ENCODE peak calls at places on chromosomes 16 and 17, in four cellular contexts. V, C, Q and Y are unnamed samples.

GRCh38 chr17:8060274-8060673 is 21.4 kb downstream of the ALOX15B start:
- DNase-seq in V (peak), C (no peak), Q (peak), Y (no peak)

GRCh38 chr17:15744091-15744676 is 12.1 kb downstream of the TBC1D26 start:
- DNase-seq in V (no peak), C (no peak), Q (no peak), Y (no peak)

GRCh38 chr16:13733561-13733960 is 186.4 kb upstream of the ERCC4 start:
- DNase-seq in V (no peak), C (no peak), Q (no peak), Y (no peak)

GRCh38 chr16:70612931-70613330 is 33.4 kb upstream of the IL34 start:
- DNase-seq in V (no peak), C (no peak), Q (no peak), Y (no peak)

GRCh38 chr16:4805231-4805630 is 2.8 kb upstream of the ROGDI start:
- DNase-seq in V (no peak), C (no peak), Q (no peak), Y (no peak)

GRCh38 chr16:11612110-11612981 is 25.6 kb upstream of the LITAF start:
- DNase-seq in V (no peak), C (no peak), Q (no peak), Y (no peak)

GRCh38 chr16:69651217-69651616 is 75.1 kb downstream of the NQO1 start:
- DNase-seq in V (no peak), C (no peak), Q (no peak), Y (no peak)

GRCh38 chr17:46950997-46951621 is 27.9 kb downstream of the RPRML start:
- DNase-seq in V (no peak), C (no peak), Q (no peak), Y (no peak)

GRCh38 chr17:64630309-64631223 is 31.5 kb downstream of the SMURF2 start:
- DNase-seq in V (no peak), C (no peak), Q (no peak), Y (no peak)

GRCh38 chr17:38702166-38702899 is 2.7 kb upstream of the MLLT6 start:
- DNase-seq in V (peak), C (no peak), Q (peak), Y (peak)

GRCh38 chr16:586047-586644 is 3.7 kb upstream of the RAB40C start:
- DNase-seq in V (no peak), C (no peak), Q (peak), Y (no peak)

GRCh38 chr16:87420401-87421368 is 28.5 kb downstream of the MAP1LC3B start:
- DNase-seq in V (no peak), C (no peak), Q (no peak), Y (no peak)

GRCh38 chr16:22672830-22673210 is 141.1 kb upstream of the HS3ST2 start:
- DNase-seq in V (no peak), C (no peak), Q (no peak), Y (no peak)

GRCh38 chr16:82432261-82432660 is 194.5 kb upstream of the CDH13 start:
- DNase-seq in V (no peak), C (no peak), Q (no peak), Y (no peak)

GRCh38 chr17:80843741-80844156 is 147.9 kb upstream of the CHMP6 start:
- DNase-seq in V (no peak), C (no peak), Q (no peak), Y (no peak)

GRCh38 chr16:78002915-78003538 is 19.3 kb upstream of the CLEC3A start:
- DNase-seq in V (peak), C (peak), Q (peak), Y (no peak)

GRCh38 chr17:42680331-42680808 is 1.3 kb downstream of the CCR10 start:
- DNase-seq in V (peak), C (no peak), Q (peak), Y (no peak)

GRCh38 chr16:57824880-57825279 is 22.6 kb upstream of the KIFC3 start:
- DNase-seq in V (no peak), C (no peak), Q (no peak), Y (no peak)

GRCh38 chr16:14458576-14458975 is 171.5 kb downstream of the PARN start:
- DNase-seq in V (no peak), C (no peak), Q (no peak), Y (no peak)

GRCh38 chr16:86019446-86020047 is 120.6 kb downstream of the IRF8 start:
- DNase-seq in V (no peak), C (no peak), Q (no peak), Y (no peak)

DNA sequence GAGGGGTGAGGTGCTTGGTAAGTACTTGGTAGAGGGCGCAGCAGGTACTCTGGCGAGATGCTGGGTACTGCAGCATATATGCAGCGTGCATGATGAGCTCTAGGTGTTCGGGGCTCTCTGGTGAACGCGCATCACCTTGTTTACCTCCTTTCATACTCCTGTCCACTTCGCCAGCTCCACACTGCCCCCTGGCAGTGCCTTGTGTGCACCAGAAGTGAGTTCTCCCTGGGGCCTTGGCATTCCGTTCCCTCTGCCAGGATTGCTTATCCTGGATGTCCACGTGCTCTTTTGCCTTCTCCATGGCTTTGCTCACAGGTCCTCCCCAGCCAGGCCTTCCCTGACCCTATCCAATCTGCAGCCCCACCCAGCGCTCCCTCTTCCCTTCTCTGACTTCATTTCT is 154.2 kb downstream of the MRM1 start:
- DNase-seq in V (no peak), C (no peak), Q (no peak), Y (no peak)
- TF ChIP-seq CTCF in V (no peak), C (peak), Q (peak), Y (no peak)

GRCh38 chr17:39836117-39836516 is 28.0 kb downstream of the IKZF3 start:
- DNase-seq in V (no peak), C (no peak), Q (no peak), Y (no peak)

GRCh38 chr17:39834017-39834416 is 30.1 kb downstream of the IKZF3 start:
- DNase-seq in V (no peak), C (no peak), Q (no peak), Y (no peak)

GRCh38 chr17:39838057-39838456 is 26.1 kb downstream of the IKZF3 start:
- DNase-seq in V (no peak), C (no peak), Q (no peak), Y (no peak)

GRCh38 chr17:39838784-39839183 is 25.3 kb downstream of the IKZF3 start:
- DNase-seq in V (no peak), C (no peak), Q (no peak), Y (no peak)

DNA sequence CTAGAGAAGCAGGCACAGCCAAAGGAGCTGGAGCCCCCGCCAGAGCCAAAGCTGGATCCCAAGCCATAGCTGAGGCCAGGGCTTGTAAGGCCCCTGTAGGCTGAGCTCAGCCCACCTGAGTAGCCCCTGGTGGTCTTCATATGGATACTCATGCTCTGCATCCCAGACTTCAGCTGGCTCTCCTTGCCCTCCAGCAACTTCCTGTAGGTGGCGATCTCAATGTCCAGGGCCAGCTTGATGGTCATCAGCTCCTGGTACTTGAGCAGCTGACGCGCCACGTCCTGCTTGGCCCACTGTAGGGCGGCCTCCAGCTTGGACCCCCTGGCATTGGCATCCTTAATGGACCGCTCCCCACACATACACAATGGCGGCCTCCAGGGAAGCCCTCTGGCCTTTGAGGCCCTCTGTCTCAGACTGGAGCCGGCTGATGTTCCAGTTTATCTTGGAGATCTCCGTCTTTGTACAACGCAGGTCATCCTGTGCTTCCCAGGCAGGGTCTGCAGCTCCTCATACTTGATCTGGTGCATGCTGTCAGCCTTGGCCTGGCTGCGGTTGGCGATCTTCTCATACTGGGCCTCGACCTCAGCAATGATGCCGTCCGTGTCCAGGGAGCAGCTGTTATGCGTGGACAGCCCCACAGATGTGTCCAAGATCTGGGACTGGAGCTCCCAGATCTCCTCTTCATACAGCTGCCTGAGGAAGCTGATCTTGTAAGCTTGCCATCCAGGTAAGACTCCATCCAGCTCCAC is 28.9 kb downstream of the IKZF3 start:
- DNase-seq in V (no peak), C (no peak), Q (no peak), Y (no peak)
- TF ChIP-seq CTCF in V (no peak), C (no peak), Q (no peak), Y (no peak)

DNA sequence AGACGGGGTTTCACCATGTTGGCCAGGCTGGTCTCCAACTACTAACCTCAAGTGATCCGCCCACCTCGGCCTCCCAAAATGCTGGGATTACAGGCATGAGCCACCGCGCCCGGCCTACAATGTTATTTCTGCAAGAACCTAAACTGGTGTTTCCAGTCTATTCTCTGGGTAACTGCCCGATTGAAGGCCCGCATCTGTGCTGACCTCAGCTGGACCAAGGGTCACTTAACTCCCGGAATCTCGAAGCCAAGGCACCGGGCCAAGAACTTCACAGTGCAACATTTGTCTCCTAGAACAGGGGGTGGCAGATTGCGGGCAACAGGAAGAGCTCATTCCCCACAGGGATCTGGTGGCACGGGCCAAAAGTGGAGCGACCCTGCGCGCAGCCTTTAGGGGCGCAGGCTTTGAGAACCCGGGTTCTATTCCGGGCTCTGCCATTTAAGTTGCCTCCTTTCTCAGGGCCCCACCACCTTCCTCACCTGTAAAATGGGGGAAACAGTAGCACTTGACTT is 785 bp downstream of the SHMT1 start:
- DNase-seq in V (peak), C (no peak), Q (no peak), Y (peak)
- TF ChIP-seq CTCF in V (no peak), C (no peak), Q (no peak), Y (no peak)

GRCh38 chr16:72149676-72150464 is 22.1 kb downstream of the PMFBP1 start:
- DNase-seq in V (no peak), C (no peak), Q (no peak), Y (no peak)
- TF ChIP-seq CTCF in V (no peak), C (no peak), Q (no peak), Y (no peak)

DNA sequence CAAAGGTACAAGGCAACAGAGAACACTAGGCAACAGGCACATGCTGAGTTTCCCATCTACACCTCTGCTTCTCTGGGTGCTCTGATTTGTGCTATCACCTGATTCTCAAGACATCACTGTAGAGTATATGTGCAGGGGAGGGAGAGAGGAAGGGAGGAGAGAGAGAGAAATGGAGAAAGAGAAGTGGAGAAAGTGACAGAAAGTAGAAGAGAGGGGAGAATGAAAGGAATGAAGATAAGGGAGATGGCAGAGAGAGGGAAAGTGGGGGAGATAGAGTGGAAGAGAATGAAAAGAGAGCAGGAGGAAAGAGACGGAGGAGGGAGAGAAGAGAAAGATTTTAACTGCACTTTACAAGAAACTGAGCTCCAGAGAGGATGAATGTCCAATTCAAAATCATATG is 340.7 kb upstream of the CDH5 start:
- DNase-seq in V (no peak), C (no peak), Q (no peak), Y (no peak)
- TF ChIP-seq CTCF in V (no peak), C (no peak), Q (no peak), Y (no peak)

DNA sequence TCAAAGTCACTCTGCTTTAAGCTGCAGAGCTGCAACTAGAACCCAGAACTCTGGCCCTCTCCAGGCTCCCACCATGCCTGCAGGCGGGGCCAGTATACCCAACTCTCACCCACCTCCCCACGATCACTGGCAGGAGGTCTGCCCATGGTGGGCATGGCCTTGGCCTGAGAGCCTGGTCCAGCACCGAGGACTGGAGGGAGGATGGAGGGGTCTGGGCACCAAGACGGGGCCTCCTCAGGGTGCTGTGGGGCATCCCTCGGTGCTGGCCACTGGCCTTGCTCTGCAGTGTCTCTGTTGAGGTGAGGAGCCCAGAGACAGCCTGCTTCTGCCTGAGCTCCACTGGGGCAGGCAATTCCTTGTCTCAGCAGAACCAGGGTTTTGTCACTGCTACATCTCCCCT is 1.5 kb upstream of the KRT16 start:
- DNase-seq in V (no peak), C (no peak), Q (no peak), Y (no peak)
- TF ChIP-seq CTCF in V (no peak), C (no peak), Q (no peak), Y (no peak)

GRCh38 chr17:4956493-4957061 is 5.7 kb downstream of the ENO3 start:
- DNase-seq in V (no peak), C (no peak), Q (no peak), Y (no peak)
- TF ChIP-seq CTCF in V (no peak), C (no peak), Q (peak), Y (no peak)

GRCh38 chr17:44004761-44005526 is 522 bp downstream of the NAGS start:
- DNase-seq in V (no peak), C (no peak), Q (no peak), Y (no peak)
- TF ChIP-seq CTCF in V (no peak), C (no peak), Q (no peak), Y (no peak)